ENCODE peak calls at places on chromosomes 6 and 20, in eight cellular contexts. O is left cardiac atrium, G is nucleus accumbens, M is foreskin fibroblast, E is M059J, Q is KBM-7, T is AML-193, C is left lung. X is an unnamed sample.

GRCh38 chr6:154598403-154598802 is 87.9 kb upstream of the CNKSR3 start:
- DNase-seq in T (no peak), M (no peak), G (no peak), Q (no peak), C (no peak), E (no peak), O (no peak), X (no peak)

GRCh38 chr6:107626645-107627044 is 136.7 kb downstream of the SOBP start:
- DNase-seq in O (no peak), T (no peak), M (no peak), C (no peak), Q (no peak), E (no peak), G (no peak), X (no peak)

GRCh38 chr6:155154158-155154830 is 109.5 kb upstream of the CLDN20 start:
- DNase-seq in G (no peak), C (no peak), E (peak; percentile 92), Q (peak; percentile 67), M (peak; percentile 89), O (no peak), T (no peak), X (peak; percentile 21)

GRCh38 chr20:18739785-18740184 is 73.8 kb upstream of the SCP2D1 start:
- DNase-seq in Q (no peak), O (no peak), E (peak; percentile 27), T (no peak), C (no peak), G (no peak), M (peak; percentile 88), X (peak; percentile 29)

GRCh38 chr6:20790032-20790791 is 256.0 kb downstream of the CDKAL1 start:
- DNase-seq in Q (no peak), M (no peak), G (no peak), C (no peak), O (no peak), T (no peak), E (peak; percentile 29), X (no peak)

GRCh38 chr6:33578588-33579011 is 1.5 kb downstream of the BAK1 start:
- DNase-seq in G (no peak), Q (peak; percentile 37), C (no peak), T (peak; percentile 14), M (no peak), E (no peak), O (no peak), X (no peak)

GRCh38 chr6:133132092-133132491 is 109.1 kb upstream of the EYA4 start:
- DNase-seq in C (no peak), Q (no peak), O (no peak), T (no peak), M (no peak), G (no peak), E (peak; percentile 40), X (no peak)

GRCh38 chr6:45577836-45578504 is 200.2 kb upstream of the SUPT3H start:
- DNase-seq in C (no peak), T (no peak), G (no peak), Q (no peak), O (no peak), E (peak; percentile 58), M (peak; percentile 48), X (no peak)

GRCh38 chr20:12180107-12180661 is 262.5 kb downstream of the BTBD3 start:
- DNase-seq in E (no peak), M (no peak), C (no peak), O (no peak), G (no peak), T (no peak), Q (no peak), X (no peak)

GRCh38 chr20:24738981-24739633 is 210.0 kb upstream of the CST7 start:
- DNase-seq in O (no peak), Q (no peak), C (no peak), G (no peak), M (no peak), E (no peak), T (no peak), X (no peak)

GRCh38 chr20:62117658-62118057 is 4.6 kb upstream of the LSM14B start:
- DNase-seq in E (no peak), T (no peak), Q (no peak), G (no peak), C (no peak), O (peak; percentile 60), M (no peak), X (no peak)

GRCh38 chr6:16182428-16182827 is 53.5 kb downstream of the MYLIP start:
- DNase-seq in O (no peak), M (no peak), E (no peak), Q (no peak), C (no peak), T (no peak), G (no peak), X (no peak)

GRCh38 chr20:6058684-6059295 is 4.9 kb upstream of the LRRN4 start:
- DNase-seq in O (no peak), E (no peak), M (no peak), C (no peak), G (no peak), Q (no peak), T (no peak), X (no peak)

GRCh38 chr20:53926428-53927028 is 143.9 kb downstream of the BCAS1 start:
- DNase-seq in G (no peak), E (peak; percentile 100), C (no peak), T (peak; percentile 61), O (no peak), M (peak; percentile 85), Q (peak; percentile 83), X (no peak)

GRCh38 chr6:136886110-136886509 is 36.0 kb upstream of the SLC35D3 start:
- DNase-seq in G (no peak), O (no peak), E (peak; percentile 2), Q (no peak), C (no peak), M (no peak), T (no peak), X (no peak)

GRCh38 chr20:57795347-57795697 is 85.5 kb upstream of the PMEPA1 start:
- DNase-seq in T (no peak), E (peak; percentile 96), M (no peak), G (no peak), C (no peak), O (no peak), Q (no peak), X (no peak)

GRCh38 chr6:110814488-110815259 is 595 bp downstream of the CDK19 start:
- DNase-seq in G (peak; percentile 62), E (peak; percentile 57), M (peak; percentile 43), Q (no peak), T (peak; percentile 52), C (peak; percentile 93), O (peak; percentile 60), X (peak; percentile 64)

GRCh38 chr20:3163099-3164042 is 3.7 kb upstream of the FASTKD5 start:
- DNase-seq in O (no peak), T (no peak), E (no peak), G (no peak), Q (no peak), M (no peak), C (no peak), X (no peak)

GRCh38 chr6:44630125-44631028 is 242.9 kb downstream of the CDC5L start:
- DNase-seq in O (peak; percentile 36), C (peak; percentile 78), G (no peak), M (peak; percentile 24), T (peak; percentile 28), Q (peak; percentile 41), E (peak; percentile 85), X (no peak)